ENCODE peak calls at places on chromosomes 11 and 22, in five cellular contexts. L is neuronal stem cell, V is IMR-90, N is H9, U is mesendoderm. D is an unnamed sample.

GRCh38 chr11:111298466-111299110 is at the start of gene POU2AF3:
- DNase-seq in L (no peak), V (no peak), N (peak), U (peak), D (no peak)

GRCh38 chr11:21037836-21038235 is 368.4 kb downstream of the NELL1 start:
- DNase-seq in L (no peak), V (no peak), N (no peak), U (no peak), D (no peak)

GRCh38 chr11:35786918-35787557 is 124.5 kb downstream of the TRIM44 start:
- DNase-seq in L (no peak), V (peak), N (no peak), U (no peak), D (no peak)

GRCh38 chr22:44193537-44193896 is 12.8 kb downstream of the PARVG start:
- DNase-seq in L (no peak), V (no peak), N (no peak), U (no peak), D (no peak)

GRCh38 chr11:17525570-17525969 is 18.6 kb downstream of the USH1C start:
- DNase-seq in L (no peak), V (no peak), N (no peak), U (no peak), D (no peak)

GRCh38 chr22:25334091-25334490 is 114.7 kb downstream of the CRYBB2 start:
- DNase-seq in L (peak), V (peak), N (peak), U (peak), D (no peak)

GRCh38 chr11:92512204-92512569 is 287.6 kb downstream of the FAT3 start:
- DNase-seq in L (no peak), V (no peak), N (no peak), U (no peak), D (no peak)

GRCh38 chr11:112457532-112457931 is 196.9 kb upstream of the PLET1 start:
- DNase-seq in L (no peak), V (no peak), N (no peak), U (no peak), D (no peak)

GRCh38 chr11:72743321-72744221 is 8.6 kb downstream of the ARAP1 start:
- DNase-seq in L (no peak), V (no peak), N (no peak), U (no peak), D (no peak)

GRCh38 chr11:1012740-1013627 is 23.5 kb downstream of the MUC6 start:
- DNase-seq in L (no peak), V (no peak), N (no peak), U (no peak), D (no peak)

GRCh38 chr11:44326615-44327475 is 16.9 kb upstream of the ALX4 start:
- DNase-seq in L (no peak), V (no peak), N (no peak), U (no peak), D (no peak)

GRCh38 chr11:6625832-6626420 is 6.7 kb upstream of the TPP1 start:
- DNase-seq in L (no peak), V (no peak), N (no peak), U (no peak), D (no peak)

GRCh38 chr11:86018249-86018648 is 50.6 kb downstream of the PICALM start:
- DNase-seq in L (no peak), V (no peak), N (no peak), U (no peak), D (no peak)

GRCh38 chr11:130428692-130429681 is 578 bp upstream of the ADAMTS8 start:
- DNase-seq in L (no peak), V (no peak), N (no peak), U (no peak), D (no peak)

GRCh38 chr22:42680648-42681047 is 31.5 kb upstream of the CYB5R3 start:
- DNase-seq in L (no peak), V (peak), N (no peak), U (peak), D (peak)

DNA sequence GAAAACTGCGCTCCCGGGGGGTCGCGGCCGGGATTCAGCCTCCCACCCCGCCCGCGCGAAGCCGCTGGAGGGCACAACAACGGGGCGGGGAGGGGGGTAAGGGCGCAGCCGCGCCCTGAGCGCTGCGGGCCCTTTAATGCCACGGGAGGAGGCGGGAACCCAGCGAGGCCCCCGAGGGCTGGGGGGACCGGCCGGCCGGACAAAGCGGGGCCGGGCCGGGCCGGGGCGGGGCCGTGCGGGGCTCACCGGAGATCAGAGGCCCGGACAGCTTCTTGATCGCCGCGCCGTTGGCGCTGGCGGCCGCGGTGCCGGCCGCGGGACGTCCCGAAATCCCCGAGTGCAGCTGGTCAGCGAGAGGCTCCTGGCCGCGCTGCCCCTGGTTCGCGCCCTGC is 1.2 kb downstream of the CDKN1C start:
- DNase-seq in L (no peak), V (no peak), N (no peak), U (no peak), D (no peak)
- H2BK5ac ChIP-seq in L (peak), V (peak), N (no peak), U (no peak), D (peak)

GRCh38 chr11:46418751-46419150 is 27.2 kb upstream of the CHRM4 start:
- DNase-seq in L (no peak), V (no peak), N (no peak), U (peak), D (no peak)

GRCh38 chr11:46420513-46420912 is 28.9 kb upstream of the CHRM4 start:
- DNase-seq in L (no peak), V (no peak), N (no peak), U (no peak), D (no peak)

GRCh38 chr11:46416656-46417055 is 25.1 kb upstream of the CHRM4 start:
- DNase-seq in L (no peak), V (no peak), N (no peak), U (no peak), D (no peak)

GRCh38 chr11:46414899-46415298 is 23.3 kb upstream of the CHRM4 start:
- DNase-seq in L (no peak), V (no peak), N (no peak), U (no peak), D (no peak)

DNA sequence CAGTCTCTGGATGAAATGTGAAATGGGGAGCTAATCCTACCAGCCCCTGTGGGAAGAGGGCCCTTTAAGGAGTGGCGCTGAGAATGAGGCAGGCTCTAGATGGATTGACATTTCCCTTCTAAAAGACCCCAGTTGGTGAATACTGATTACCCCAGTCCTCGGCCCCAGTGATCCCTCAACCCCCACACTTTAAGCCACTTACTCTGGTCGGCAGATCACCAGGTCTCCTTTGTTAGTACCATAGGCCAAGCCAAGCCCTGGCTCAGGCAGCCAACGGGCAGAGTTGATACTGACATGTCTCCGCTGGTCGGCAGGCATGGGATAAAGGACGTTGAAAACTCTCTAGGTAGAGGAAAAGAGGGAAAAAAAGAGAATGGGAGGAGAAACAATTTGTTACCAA is 26.1 kb upstream of the CHRM4 start:
- DNase-seq in L (peak), V (no peak), N (no peak), U (no peak), D (no peak)
- H2BK5ac ChIP-seq in L (no peak), V (no peak), N (no peak), U (no peak), D (no peak)

DNA sequence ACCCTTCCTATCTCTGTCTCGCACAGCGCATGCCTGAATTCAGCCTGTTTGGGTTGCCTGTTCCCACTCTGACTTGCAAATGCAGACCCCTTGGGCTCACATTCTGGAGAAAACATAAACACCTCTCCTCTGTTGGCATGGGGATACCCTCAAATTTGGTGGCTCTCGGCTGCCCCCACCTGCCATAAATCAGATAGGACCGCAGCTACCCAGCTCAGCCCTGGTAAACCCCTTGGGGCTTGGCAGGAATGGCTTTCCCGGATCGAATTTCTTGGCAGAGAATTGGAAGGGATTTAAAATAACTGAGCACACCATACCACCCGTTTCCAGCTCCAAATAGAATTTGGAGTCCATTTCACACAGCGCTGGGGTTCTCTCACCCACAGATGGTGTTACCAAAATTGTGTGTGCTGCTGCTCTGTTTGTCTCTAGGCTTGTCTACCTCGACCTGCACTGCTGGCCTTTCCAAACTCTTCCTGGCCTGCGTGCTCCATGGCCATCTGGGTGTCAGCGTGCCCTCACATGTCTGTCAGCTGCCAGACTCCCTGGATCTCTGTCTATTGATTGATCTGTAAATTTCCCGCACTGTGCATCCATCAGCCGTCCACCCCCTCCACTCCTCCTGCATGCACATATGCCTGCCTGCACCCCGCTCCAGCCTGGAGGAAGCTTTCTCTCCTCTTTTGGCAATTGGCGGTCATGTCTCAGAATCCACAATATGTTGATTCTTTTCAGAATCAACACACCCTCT is 134.0 kb downstream of the NTM start:
- DNase-seq in L (peak), V (no peak), N (peak), U (peak), D (no peak)
- H2BK5ac ChIP-seq in L (no peak), V (no peak), N (no peak), U (no peak), D (no peak)

DNA sequence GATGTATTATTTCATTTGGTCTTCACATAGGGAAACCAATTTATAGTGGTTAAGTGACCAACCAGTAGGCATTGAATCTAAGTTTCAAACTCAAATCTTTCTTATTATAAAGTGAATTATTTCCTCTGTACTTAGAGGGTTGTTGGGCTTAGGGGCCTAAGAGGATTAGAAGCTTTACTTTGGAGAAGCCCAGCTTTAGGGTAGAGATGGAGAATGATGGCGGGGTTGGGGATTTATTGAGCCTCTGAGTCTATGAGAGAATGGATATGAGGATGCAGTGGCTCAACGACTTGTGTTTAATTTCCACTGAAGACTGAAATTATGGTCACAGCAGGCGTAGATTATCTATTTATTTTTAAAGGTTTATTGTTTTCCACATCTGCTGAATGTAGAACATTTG is 55.5 kb downstream of the CHRDL2 start:
- DNase-seq in L (no peak), V (no peak), N (no peak), U (no peak), D (no peak)
- H2BK5ac ChIP-seq in L (no peak), V (no peak), N (no peak), U (no peak), D (no peak)

DNA sequence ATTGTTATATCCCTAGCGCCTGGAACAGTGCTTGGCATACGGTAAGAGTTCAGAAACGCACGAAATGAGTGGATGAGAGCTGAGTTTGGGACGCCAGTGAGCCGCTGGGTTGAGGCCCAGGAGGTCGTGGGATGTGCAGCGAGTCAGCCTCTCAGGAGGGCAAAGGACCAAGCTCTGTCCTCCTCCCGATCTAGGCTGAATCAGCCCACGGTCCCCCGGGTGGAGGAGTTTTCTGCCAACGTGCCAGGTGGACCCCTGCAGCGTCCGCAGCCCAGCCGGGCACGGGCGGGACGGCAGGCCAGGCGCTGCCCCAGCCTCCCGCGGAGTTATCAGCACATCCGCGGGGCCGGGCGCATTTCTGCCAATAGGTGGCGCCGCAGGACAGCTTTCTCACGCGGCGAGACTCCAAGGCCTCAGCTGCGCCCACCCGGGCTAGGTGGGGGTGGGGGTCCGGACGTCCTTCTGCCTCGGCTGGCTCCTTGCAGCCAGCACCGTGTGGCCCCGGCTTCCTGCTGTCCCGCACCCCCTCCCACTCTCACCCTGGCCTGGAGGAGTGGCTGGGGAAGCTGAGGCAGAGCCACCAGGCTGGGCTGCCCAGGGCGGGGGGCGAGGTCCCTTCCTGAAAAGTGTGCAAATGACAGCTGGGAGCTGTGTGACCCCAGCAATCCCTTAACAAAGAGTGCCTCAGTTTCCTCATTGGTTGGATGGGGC is 2.2 kb upstream of the RPS19BP1 start:
- DNase-seq in L (peak), V (peak), N (peak), U (peak), D (peak)
- H2BK5ac ChIP-seq in L (peak), V (no peak), N (no peak), U (peak), D (no peak)

GRCh38 chr11:108664730-108665525 is at the start of gene DDX10:
- DNase-seq in L (peak), V (peak), N (peak), U (peak), D (peak)
- H2BK5ac ChIP-seq in L (no peak), V (peak), N (no peak), U (no peak), D (peak)

GRCh38 chr22:19961201-19961580 is 19.6 kb upstream of the TXNRD2 start:
- DNase-seq in L (no peak), V (no peak), N (no peak), U (no peak), D (no peak)

GRCh38 chr22:19960491-19961200 is 19.0 kb upstream of the TXNRD2 start:
- DNase-seq in L (no peak), V (no peak), N (no peak), U (no peak), D (no peak)

GRCh38 chr22:19958083-19959042 is 16.7 kb upstream of the TXNRD2 start:
- DNase-seq in L (no peak), V (peak), N (no peak), U (peak), D (peak)

GRCh38 chr22:19959043-19959586 is 17.5 kb upstream of the TXNRD2 start:
- DNase-seq in L (peak), V (peak), N (peak), U (peak), D (peak)

DNA sequence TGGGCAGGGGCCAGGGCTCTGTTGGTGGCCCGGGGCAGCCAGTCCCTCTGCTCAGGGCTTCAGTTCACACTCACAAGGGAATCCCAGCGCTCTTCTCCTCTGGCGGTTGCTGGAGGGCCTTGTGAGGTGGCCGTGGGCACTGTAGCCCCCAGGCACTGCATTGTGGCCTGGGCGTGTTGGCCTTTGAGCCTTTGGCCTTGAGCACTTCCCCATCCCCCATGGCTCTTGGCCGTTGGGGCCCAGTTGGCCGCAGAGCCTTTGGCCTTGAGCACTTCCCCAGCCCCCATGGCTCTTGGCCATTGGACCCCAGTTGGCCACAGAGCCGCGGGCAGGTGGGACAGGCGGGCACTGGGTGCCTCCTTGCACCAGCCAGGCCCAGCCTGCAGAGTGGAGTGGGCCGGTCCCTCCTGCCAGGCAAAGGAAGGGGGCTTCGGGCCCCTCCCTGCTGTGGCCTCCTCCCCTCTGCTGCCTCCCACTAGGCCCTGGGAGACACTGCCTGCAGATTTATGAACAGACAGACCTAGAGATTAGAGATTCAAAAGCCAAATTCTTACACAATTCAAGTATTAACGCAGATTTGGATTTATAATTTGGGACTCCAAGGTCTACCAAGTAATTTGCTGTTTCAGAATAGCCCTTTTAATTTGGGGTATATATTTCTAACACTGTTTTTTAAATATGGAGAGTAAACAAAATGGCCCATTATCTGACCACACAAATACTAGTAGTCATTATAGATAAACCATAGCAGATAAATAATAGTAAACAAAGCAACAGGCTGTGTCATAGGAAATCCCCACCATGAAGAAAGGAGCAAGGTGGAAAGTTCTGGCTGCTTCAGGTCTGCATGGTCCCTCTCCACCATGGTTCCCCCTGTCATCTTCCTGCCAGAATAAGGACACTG is 18.2 kb upstream of the TXNRD2 start:
- DNase-seq in L (no peak), V (no peak), N (no peak), U (no peak), D (no peak)
- H2BK5ac ChIP-seq in L (peak), V (no peak), N (no peak), U (peak), D (peak)

GRCh38 chr22:38259370-38259769 is 13.4 kb downstream of the TMEM184B start:
- DNase-seq in L (no peak), V (no peak), N (no peak), U (no peak), D (no peak)
- H2BK5ac ChIP-seq in L (no peak), V (peak), N (no peak), U (no peak), D (no peak)

DNA sequence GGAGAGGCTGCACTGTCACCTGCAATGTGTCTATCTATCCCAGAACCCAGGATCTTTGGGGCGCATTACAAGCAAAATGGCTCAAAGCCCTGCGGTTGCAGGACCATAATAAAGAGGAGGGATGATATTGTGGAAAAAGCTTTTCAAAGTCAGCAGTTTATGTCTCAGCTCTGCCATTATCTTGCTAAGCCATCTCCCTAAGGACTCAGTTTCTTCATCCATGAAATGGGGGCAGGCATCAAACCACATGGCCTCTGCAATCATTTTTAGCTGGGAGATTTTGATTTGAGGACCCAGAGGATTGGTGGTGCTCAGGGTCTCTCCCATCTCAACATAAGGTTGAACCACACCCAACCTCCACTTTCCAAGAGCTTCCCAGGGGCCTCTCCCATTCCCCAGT is 513.8 kb downstream of the MIAT start:
- DNase-seq in L (no peak), V (no peak), N (no peak), U (no peak), D (no peak)
- H2BK5ac ChIP-seq in L (no peak), V (no peak), N (no peak), U (no peak), D (no peak)

D was measured in trophoblast cell.